ENCODE peak calls at places on chromosomes 3 and 15, in seven cellular contexts. J, S, O, Q, U, A and I are unnamed samples.

GRCh38 chr15:81331600-81331999 is 7.7 kb upstream of the STARD5 start:
- DNase-seq in U (no peak), Q (no peak), A (no peak), J (no peak), O (no peak), S (no peak), I (no peak)

GRCh38 chr3:121424549-121424948 is 121.2 kb downstream of the POLQ start:
- DNase-seq in S (no peak), Q (no peak), O (no peak), J (no peak), U (no peak), A (no peak), I (no peak)

GRCh38 chr3:196354151-196354550 is 16.0 kb upstream of the TM4SF19 start:
- DNase-seq in J (no peak), Q (no peak), O (no peak), U (no peak), A (no peak), S (no peak), I (no peak)

GRCh38 chr3:186088335-186088734 is 20.6 kb downstream of the ETV5 start:
- DNase-seq in S (no peak), J (no peak), O (no peak), Q (no peak), A (no peak), U (no peak), I (no peak)

GRCh38 chr3:172562881-172563835 is 39.9 kb upstream of the TNFSF10 start:
- DNase-seq in O (no peak), S (peak), A (peak), Q (no peak), U (no peak), J (no peak), I (peak)

GRCh38 chr3:193594946-193595689 is 2.1 kb downstream of the OPA1 start:
- DNase-seq in S (no peak), J (no peak), O (no peak), A (no peak), Q (no peak), U (no peak), I (no peak)

GRCh38 chr15:96324192-96324895 is 6.2 kb upstream of the NR2F2 start:
- DNase-seq in A (no peak), S (no peak), J (no peak), Q (no peak), O (no peak), U (no peak), I (no peak)

GRCh38 chr3:13461169-13462124 is 18.7 kb upstream of the HDAC11 start:
- DNase-seq in Q (no peak), J (peak), O (peak), S (no peak), U (no peak), A (peak), I (no peak)

GRCh38 chr15:27725733-27726132 is 373.4 kb downstream of the OCA2 start:
- DNase-seq in S (no peak), J (no peak), A (no peak), Q (no peak), O (no peak), U (no peak), I (no peak)

GRCh38 chr3:144112036-144112435 is 140.4 kb downstream of the DIPK2A start:
- DNase-seq in A (no peak), S (peak), O (no peak), U (peak), Q (no peak), J (no peak), I (no peak)

GRCh38 chr3:138942861-138943623 is 3.9 kb downstream of the FOXL2 start:
- DNase-seq in A (no peak), O (no peak), J (no peak), S (no peak), Q (no peak), U (no peak), I (no peak)

GRCh38 chr15:68379058-68379758 is 52.8 kb downstream of the ITGA11 start:
- DNase-seq in O (no peak), A (no peak), U (no peak), J (peak), S (peak), Q (no peak), I (no peak)

GRCh38 chr15:87477759-87478687 is 778.5 kb downstream of the NTRK3 start:
- DNase-seq in S (peak), Q (no peak), J (no peak), A (no peak), O (no peak), U (peak), I (no peak)

GRCh38 chr3:32143849-32144757 is 37.7 kb downstream of the GPD1L start:
- DNase-seq in J (no peak), O (peak), S (peak), Q (no peak), A (peak), U (no peak), I (peak)

GRCh38 chr3:129276385-129276784 is 2.3 kb upstream of the HMCES start:
- DNase-seq in O (peak), S (no peak), Q (no peak), U (no peak), A (no peak), J (no peak), I (no peak)

GRCh38 chr15:59154268-59154667 is 49.3 kb downstream of the CCNB2 start:
- DNase-seq in S (no peak), U (no peak), Q (no peak), A (no peak), J (no peak), O (no peak), I (no peak)

GRCh38 chr3:197428117-197428761 is 127.5 kb downstream of the BDH1 start:
- DNase-seq in O (peak), J (no peak), Q (peak), S (peak), U (no peak), A (peak), I (no peak)

GRCh38 chr15:64361259-64361658 is 5.3 kb upstream of the CSNK1G1 start:
- DNase-seq in A (no peak), S (no peak), Q (no peak), O (no peak), U (no peak), J (no peak), I (no peak)

GRCh38 chr15:90230610-90231009 is 3.1 kb downstream of the CIB1 start:
- DNase-seq in A (no peak), O (no peak), U (no peak), Q (no peak), J (no peak), S (no peak), I (no peak)

GRCh38 chr3:66428733-66429132 is 72.1 kb downstream of the LRIG1 start:
- DNase-seq in A (no peak), S (peak), U (peak), J (no peak), Q (peak), O (peak), I (peak)

GRCh38 chr15:34818531-34818930 is 23.2 kb upstream of the ACTC1 start:
- DNase-seq in Q (no peak), J (no peak), O (no peak), S (no peak), A (no peak), U (no peak), I (no peak)

GRCh38 chr15:25236143-25236860 is 202.5 kb downstream of the UBE3A start:
- DNase-seq in Q (no peak), S (no peak), A (no peak), U (no peak), J (no peak), O (no peak), I (no peak)

GRCh38 chr3:135970500-135971116 is 5.1 kb downstream of the PPP2R3A start:
- DNase-seq in J (no peak), Q (no peak), O (no peak), A (no peak), S (no peak), U (no peak), I (no peak)

GRCh38 chr3:177657243-177657642 is 460.0 kb upstream of the TBL1XR1 start:
- DNase-seq in U (no peak), S (peak), Q (no peak), A (no peak), J (no peak), O (no peak), I (no peak)

GRCh38 chr3:102224171-102224570 is 210.6 kb upstream of the ZPLD1 start:
- DNase-seq in U (no peak), A (peak), O (peak), J (no peak), S (no peak), Q (no peak), I (no peak)

GRCh38 chr15:72231847-72232461 is 964 bp upstream of the PKM start:
- DNase-seq in Q (no peak), U (no peak), S (peak), A (peak), O (peak), J (no peak), I (no peak)

GRCh38 chr3:38323060-38323459 is 23.5 kb upstream of the XYLB start:
- DNase-seq in J (no peak), S (no peak), O (no peak), Q (no peak), A (no peak), U (no peak), I (no peak)

GRCh38 chr3:79766474-79767193 is 1.2 kb downstream of the ROBO1 start:
- DNase-seq in O (no peak), S (no peak), Q (no peak), J (peak), A (no peak), U (no peak), I (no peak)

GRCh38 chr15:97091093-97091492 is 760.6 kb downstream of the NR2F2 start:
- DNase-seq in U (no peak), Q (no peak), A (no peak), O (no peak), J (no peak), S (no peak), I (no peak)

GRCh38 chr3:67781218-67781617 is 126.8 kb upstream of the SUCLG2 start:
- DNase-seq in S (no peak), A (no peak), U (no peak), O (no peak), Q (no peak), J (no peak), I (no peak)

GRCh38 chr3:4060608-4061007 is 242.6 kb upstream of the SETMAR start:
- DNase-seq in S (no peak), U (no peak), O (no peak), A (no peak), Q (no peak), J (no peak), I (no peak)

GRCh38 chr15:45435124-45435903 is 57.0 kb upstream of the GATM start:
- DNase-seq in S (peak), J (no peak), U (no peak), A (no peak), Q (no peak), O (peak), I (no peak)

GRCh38 chr3:64687381-64687780 is 419 bp downstream of the ADAMTS9 start:
- DNase-seq in O (peak), A (no peak), J (peak), S (peak), Q (peak), U (no peak), I (no peak)

GRCh38 chr3:64685331-64685799 is 2.4 kb downstream of the ADAMTS9 start:
- DNase-seq in J (no peak), A (no peak), O (peak), U (no peak), S (peak), Q (peak), I (no peak)

GRCh38 chr3:64684715-64685261 is 3.0 kb downstream of the ADAMTS9 start:
- DNase-seq in U (peak), A (no peak), Q (peak), O (peak), J (peak), S (peak), I (no peak)

GRCh38 chr3:64686446-64686908 is 1.3 kb downstream of the ADAMTS9 start:
- DNase-seq in J (no peak), O (peak), A (peak), S (peak), Q (no peak), U (no peak), I (no peak)

DNA sequence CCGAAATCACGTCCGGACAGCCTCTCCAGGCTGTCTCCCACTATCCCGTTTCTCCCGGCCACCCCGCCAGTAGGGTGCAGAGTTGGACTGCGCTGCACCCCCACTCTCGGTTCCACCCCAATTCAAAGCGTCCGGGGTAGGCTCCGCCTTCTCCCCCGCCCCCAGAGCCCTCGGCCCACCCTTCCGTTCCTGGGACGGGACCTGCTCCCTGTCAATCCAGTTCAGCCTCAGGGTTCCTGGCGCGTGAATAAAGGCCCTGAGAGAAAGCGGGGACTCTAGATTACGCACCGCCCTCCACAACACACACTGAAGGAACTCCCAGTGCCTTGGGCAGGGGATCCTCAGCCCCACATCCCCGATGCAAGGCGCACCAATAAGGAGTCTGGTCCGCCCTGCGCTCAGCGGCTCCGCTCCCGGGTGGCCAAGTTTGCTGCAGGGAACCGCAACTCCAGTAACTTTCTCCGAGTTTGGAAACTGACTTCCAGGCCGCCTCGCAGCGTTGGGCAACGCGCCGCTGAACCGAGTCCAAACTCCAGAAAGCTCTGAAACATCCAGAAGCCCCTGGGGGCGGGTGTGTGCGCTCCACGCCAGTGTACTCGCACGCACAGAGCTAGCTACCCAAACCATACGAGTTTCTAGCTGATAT is 1.9 kb downstream of the ADAMTS9 start:
- DNase-seq in J (peak), Q (peak), U (peak), S (peak), A (peak), O (peak), I (no peak)
- TF ChIP-seq POLR2AphosphoS5 in J (no peak), Q (no peak), U (peak), S (peak), A (no peak), O (peak), I (no peak)

GRCh38 chr3:1979961-1980615 is 118.6 kb upstream of the CNTN4 start:
- DNase-seq in U (no peak), O (no peak), J (no peak), Q (no peak), A (no peak), S (no peak), I (no peak)
- TF ChIP-seq POLR2AphosphoS5 in U (no peak), O (no peak), J (no peak), Q (no peak), A (no peak), S (no peak), I (no peak)

DNA sequence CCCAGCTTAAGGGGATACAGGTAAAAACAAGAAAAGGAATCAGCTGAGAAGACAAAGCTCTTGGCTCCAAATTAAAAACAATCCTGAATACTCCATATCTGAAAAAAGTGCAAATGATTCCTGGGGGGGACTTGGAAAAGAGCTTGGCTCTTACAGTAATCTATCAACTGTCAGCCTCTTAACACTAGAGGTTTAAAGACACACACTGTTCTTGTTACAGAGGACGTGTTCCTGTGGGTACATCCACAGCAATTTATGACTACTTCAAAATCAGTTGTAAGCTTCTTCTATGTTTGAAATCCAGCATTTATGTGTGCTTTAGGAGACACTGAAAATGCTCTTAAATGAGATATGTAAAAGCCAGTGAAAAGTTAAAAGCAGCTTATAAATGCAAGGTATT is 408.3 kb upstream of the ADAMTS9 start:
- DNase-seq in J (no peak), U (no peak), S (no peak), O (no peak), A (no peak), Q (no peak), I (no peak)
- TF ChIP-seq POLR2AphosphoS5 in J (no peak), U (no peak), S (no peak), O (no peak), A (no peak), Q (no peak), I (no peak)

DNA sequence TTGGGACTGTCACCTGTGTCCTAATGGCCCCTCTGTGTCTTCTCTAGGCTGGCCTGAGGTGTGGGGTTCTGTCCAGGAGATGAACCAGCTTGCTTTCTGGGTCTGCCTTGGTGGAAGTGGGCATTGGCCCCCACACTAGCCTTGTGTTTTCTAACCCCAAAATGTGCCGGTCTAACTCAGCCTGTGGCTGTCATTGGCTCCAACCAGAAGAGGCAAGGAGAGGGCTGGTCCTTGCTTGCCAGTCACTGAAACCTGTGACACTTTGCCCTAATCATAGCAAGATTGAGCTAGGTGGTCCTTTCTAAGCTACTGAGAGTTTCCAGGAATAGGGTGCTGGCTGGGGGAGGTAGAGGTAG is 2.2 kb downstream of the C15orf39 start:
- DNase-seq in A (no peak), S (no peak), Q (no peak), U (no peak), J (no peak), O (no peak), I (no peak)
- TF ChIP-seq POLR2AphosphoS5 in A (no peak), S (no peak), Q (no peak), U (no peak), J (no peak), O (no peak), I (no peak)

GRCh38 chr15:78662028-78662427 is 21.0 kb upstream of the CHRNB4 start:
- DNase-seq in J (no peak), A (no peak), O (no peak), S (no peak), Q (no peak), U (no peak), I (no peak)
- TF ChIP-seq POLR2AphosphoS5 in J (no peak), A (no peak), O (no peak), S (no peak), Q (no peak), U (no peak), I (no peak)

GRCh38 chr3:18734309-18734708 is 309.2 kb upstream of the SATB1 start:
- DNase-seq in U (no peak), Q (no peak), A (no peak), S (no peak), O (no peak), J (no peak), I (no peak)
- TF ChIP-seq POLR2AphosphoS5 in U (no peak), Q (no peak), A (no peak), S (no peak), O (no peak), J (no peak), I (no peak)